ENCODE peak calls at places on chromosome 4, in four cellular contexts. O is K562, G is GM12878, C is HL-60. U is an unnamed sample.

GRCh38 chr4:185378264-185378663 is 17.5 kb downstream of the LRP2BP start:
- DNase-seq in G (no peak), O (no peak), C (no peak), U (no peak)

GRCh38 chr4:86358176-86358701 is 1.6 kb downstream of the MAPK10 start:
- DNase-seq in G (no peak), O (no peak), C (no peak), U (no peak)

GRCh38 chr4:51853027-51853682 is 10.2 kb downstream of the DCUN1D4 start:
- DNase-seq in C (no peak), O (no peak), G (no peak), U (no peak)

GRCh38 chr4:119715490-119716445 is 87.2 kb upstream of the PDE5A start:
- DNase-seq in G (no peak), C (no peak), O (no peak), U (no peak)

GRCh38 chr4:183635333-183635732 is 23.7 kb downstream of the RWDD4 start:
- DNase-seq in O (no peak), C (no peak), G (no peak), U (no peak)

GRCh38 chr4:96166806-96167205 is 326.9 kb downstream of the PDHA2 start:
- DNase-seq in C (no peak), O (no peak), G (no peak), U (no peak)

GRCh38 chr4:38412137-38412536 is 251.9 kb upstream of the KLF3 start:
- DNase-seq in O (no peak), C (no peak), G (no peak), U (no peak)

GRCh38 chr4:22962186-22962786 is 269.5 kb downstream of the GBA3 start:
- DNase-seq in C (peak), G (no peak), O (peak), U (no peak)

GRCh38 chr4:77123403-77123802 is 33.6 kb upstream of the CCNG2 start:
- DNase-seq in C (no peak), G (no peak), O (no peak), U (no peak)

GRCh38 chr4:89356086-89356485 is 48.5 kb upstream of the GPRIN3 start:
- DNase-seq in O (no peak), C (no peak), G (no peak), U (no peak)

GRCh38 chr4:48141048-48141447 is 7.0 kb upstream of the TXK start:
- DNase-seq in G (no peak), C (no peak), O (peak), U (peak)

GRCh38 chr4:75302648-75303047 is 211.6 kb downstream of the RCHY1 start:
- DNase-seq in G (no peak), C (no peak), O (no peak), U (no peak)

GRCh38 chr4:47816748-47817147 is 21.1 kb downstream of the CORIN start:
- DNase-seq in G (no peak), C (no peak), O (no peak), U (no peak)

GRCh38 chr4:108446554-108446953 is 173.8 kb upstream of the RPL34 start:
- DNase-seq in G (no peak), C (no peak), O (no peak), U (no peak)

GRCh38 chr4:98493305-98493704 is 165.1 kb downstream of the TSPAN5 start:
- DNase-seq in G (no peak), O (no peak), C (no peak), U (no peak)

GRCh38 chr4:159296061-159296460 is 193.2 kb downstream of the RAPGEF2 start:
- DNase-seq in G (no peak), O (no peak), C (no peak), U (no peak)

GRCh38 chr4:126097155-126097554 is 782.4 kb downstream of the FAT4 start:
- DNase-seq in O (no peak), G (no peak), C (no peak), U (no peak)

GRCh38 chr4:177008071-177008835 is 215.5 kb upstream of the VEGFC start:
- DNase-seq in G (no peak), C (no peak), O (no peak), U (no peak)

GRCh38 chr4:23818097-23818648 is 71.7 kb downstream of the PPARGC1A start:
- DNase-seq in C (no peak), G (no peak), O (no peak), U (no peak)

GRCh38 chr4:112857461-112857860 is 192.0 kb upstream of the ANK2 start:
- DNase-seq in G (no peak), O (no peak), C (no peak), U (no peak)

GRCh38 chr4:98864560-98864959 is 64.4 kb downstream of the EIF4E start:
- DNase-seq in C (no peak), G (no peak), O (no peak), U (no peak)

GRCh38 chr4:75495489-75495888 is 18.7 kb downstream of the RCHY1 start:
- DNase-seq in C (no peak), O (no peak), G (no peak), U (no peak)

GRCh38 chr4:147461161-147461560 is 19.7 kb upstream of the EDNRA start:
- DNase-seq in O (no peak), G (no peak), C (no peak), U (no peak)

GRCh38 chr4:153156263-153156662 is 48.0 kb upstream of the TRIM2 start:
- DNase-seq in G (no peak), O (peak), C (peak), U (no peak)

GRCh38 chr4:142614621-142615323 is 231.3 kb downstream of the INPP4B start:
- DNase-seq in O (no peak), C (no peak), G (no peak), U (no peak)

GRCh38 chr4:87458913-87459312 is 36.5 kb downstream of the NUDT9 start:
- DNase-seq in O (no peak), G (no peak), C (no peak), U (no peak)

GRCh38 chr4:26197018-26197779 is 123.6 kb upstream of the RBPJ start:
- DNase-seq in O (no peak), G (peak), C (no peak), U (peak)

GRCh38 chr4:38128478-38129451 is 168.6 kb downstream of the PTTG2 start:
- DNase-seq in G (peak), C (no peak), O (no peak), U (no peak)

GRCh38 chr4:125314676-125315570 is at the start of gene FAT4:
- DNase-seq in O (peak), C (peak), G (no peak), U (peak)

DNA sequence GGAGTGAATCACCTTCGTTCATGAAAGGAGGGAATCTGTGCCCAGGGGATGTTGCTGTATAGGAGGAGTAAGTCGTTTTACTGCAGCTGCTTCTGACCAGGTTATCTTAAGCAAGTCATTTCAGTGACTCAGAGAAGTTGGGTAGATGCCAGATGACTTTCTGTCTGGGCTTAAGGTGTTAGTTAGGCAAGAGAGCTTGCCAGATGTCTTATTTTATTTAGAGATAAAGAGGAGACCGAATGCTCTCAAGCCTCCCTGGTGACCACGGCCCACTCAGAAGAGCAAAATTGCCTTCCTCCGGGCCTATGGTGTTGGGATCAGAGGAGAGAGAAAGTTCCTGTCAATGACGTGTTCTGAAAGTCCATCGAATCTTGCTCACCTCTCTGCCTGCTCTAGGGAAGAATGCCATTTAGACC is 16.3 kb upstream of the ZNF827 start:
- DNase-seq in O (peak), C (peak), G (no peak), U (no peak)
- TF ChIP-seq SPI1 in O (no peak), C (no peak), G (no peak), U (no peak)

DNA sequence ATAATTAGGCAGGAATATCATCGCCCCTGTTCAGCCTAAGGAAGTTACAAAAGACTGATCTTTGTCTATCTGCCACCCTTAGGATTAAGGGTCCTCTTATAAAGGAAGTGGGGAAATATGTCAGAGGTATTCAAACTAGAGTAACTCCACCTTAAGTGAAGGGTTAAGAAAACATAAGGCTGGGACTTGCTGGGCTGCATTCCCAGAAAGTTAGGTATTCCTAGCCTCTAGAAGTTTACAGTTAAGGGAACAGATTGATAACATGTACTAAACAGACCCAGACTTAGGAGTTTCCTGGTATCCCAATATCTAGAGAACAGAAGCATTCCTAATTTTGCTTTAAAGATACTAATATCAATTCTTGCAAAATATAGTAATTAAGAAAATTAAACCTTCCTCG is 6.0 kb downstream of the CXCL2 start:
- DNase-seq in G (no peak), O (no peak), C (no peak), U (no peak)
- TF ChIP-seq POLR2AphosphoS5 in G (no peak), O (no peak), C (no peak), U (no peak)

DNA sequence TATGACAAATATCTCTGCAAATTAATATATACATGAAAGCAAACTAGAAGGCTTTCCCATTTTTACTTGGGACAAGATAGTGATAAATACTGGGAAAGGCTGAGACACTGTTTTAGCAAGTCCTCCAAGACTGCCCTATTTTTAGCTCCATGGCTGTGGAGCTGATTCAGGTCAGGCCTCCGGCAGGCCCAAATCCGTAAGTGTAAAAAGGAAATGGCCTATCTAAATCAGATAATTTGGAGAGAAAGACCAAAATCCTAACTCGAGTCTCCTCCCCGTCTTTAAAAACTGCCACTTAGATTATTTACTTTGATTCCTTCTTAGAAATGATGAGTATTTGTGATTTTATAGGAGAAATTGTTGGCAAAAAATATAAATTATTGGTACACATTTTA is 2.9 kb downstream of the OTUD4 start:
- DNase-seq in C (no peak), G (no peak), O (no peak), U (no peak)
- TF ChIP-seq SPI1 in C (no peak), G (no peak), O (no peak), U (no peak)

DNA sequence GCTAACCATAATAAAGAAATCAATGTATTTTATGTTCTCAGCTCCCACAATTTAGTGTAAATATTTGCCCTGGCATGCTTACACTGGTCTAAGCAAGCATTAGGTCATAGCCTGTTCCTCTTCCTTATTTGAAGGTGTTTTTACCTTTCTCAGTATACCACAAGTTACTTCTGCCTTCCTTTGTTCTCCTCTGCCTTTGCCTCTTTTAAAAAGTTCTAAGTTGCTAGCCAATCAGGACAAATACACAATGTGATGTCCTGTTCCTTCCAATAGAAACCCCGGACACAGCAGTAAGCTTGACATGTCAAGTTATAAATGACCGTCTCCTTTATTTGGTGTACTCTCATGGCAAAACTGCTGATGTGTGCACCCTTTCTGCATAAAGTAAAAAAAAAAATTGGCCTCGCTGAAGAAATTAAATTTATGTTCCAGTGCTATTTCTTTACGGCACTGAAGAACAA is 49.4 kb downstream of the UGT2B10 start:
- DNase-seq in G (no peak), C (no peak), O (no peak), U (no peak)
- TF ChIP-seq POLR2AphosphoS5 in G (no peak), C (no peak), O (no peak), U (no peak)

GRCh38 chr4:129326810-129327209 is 230.9 kb downstream of the C4orf33 start:
- DNase-seq in C (no peak), G (no peak), O (no peak), U (no peak)

GRCh38 chr4:129323630-129324029 is 227.7 kb downstream of the C4orf33 start:
- DNase-seq in O (no peak), G (no peak), C (no peak), U (no peak)

GRCh38 chr4:129322947-129323346 is 227.0 kb downstream of the C4orf33 start:
- DNase-seq in G (no peak), O (no peak), C (no peak), U (no peak)

GRCh38 chr4:129327637-129328036 is 231.7 kb downstream of the C4orf33 start:
- DNase-seq in G (no peak), C (peak), O (no peak), U (no peak)

DNA sequence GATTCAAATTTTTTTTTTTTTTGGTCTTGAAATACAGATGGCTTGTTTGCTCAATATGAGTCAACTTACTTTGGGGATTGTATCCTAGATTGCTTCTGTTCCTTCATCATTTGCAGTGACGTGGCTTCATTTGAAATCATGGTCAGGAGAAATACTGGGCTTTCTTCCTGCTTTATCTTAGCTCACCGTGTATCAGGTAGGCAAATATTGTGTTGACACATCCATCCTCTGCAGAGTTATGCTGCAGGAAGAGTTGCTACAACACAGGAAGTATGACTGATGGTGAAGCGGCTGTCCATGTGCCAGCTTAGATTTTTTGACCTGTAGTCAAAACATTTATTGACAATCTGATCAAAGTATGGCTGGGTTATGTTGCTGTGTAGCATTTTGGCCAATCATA is 232.2 kb downstream of the C4orf33 start:
- DNase-seq in O (no peak), G (no peak), C (no peak), U (no peak)
- TF ChIP-seq SPI1 in O (no peak), G (no peak), C (no peak), U (no peak)

GRCh38 chr4:56238251-56238650 is 149.0 kb downstream of the AASDH start:
- DNase-seq in C (no peak), O (no peak), G (no peak), U (no peak)

GRCh38 chr4:56244681-56245080 is 142.6 kb downstream of the AASDH start:
- DNase-seq in C (no peak), O (no peak), G (no peak), U (no peak)

GRCh38 chr4:56243107-56243506 is 144.2 kb downstream of the AASDH start:
- DNase-seq in C (no peak), O (no peak), G (no peak), U (no peak)

GRCh38 chr4:56240554-56241190 is 146.6 kb downstream of the AASDH start:
- DNase-seq in G (no peak), C (no peak), O (no peak), U (no peak)

GRCh38 chr4:56241500-56241899 is 145.8 kb downstream of the AASDH start:
- DNase-seq in O (no peak), G (no peak), C (no peak), U (no peak)
- TF ChIP-seq POLR2AphosphoS5 in O (no peak), G (no peak), C (no peak), U (no peak)